ENCODE peak calls at places on chromosomes 3 and 15, in seven cellular contexts. S is ELR, E is hippocampal formation, K is NCI-H1105 treated with DMSO at 0.1 percent for 48 hours, P is putamen, W is occipital lobe, V is ureter. B is an unnamed sample.

GRCh38 chr3:52175416-52176187 is 21.4 kb upstream of the POC1A start:
- DNase-seq in V (no peak), W (no peak), E (no peak), P (no peak), S (no peak), K (no peak), B (no peak)

GRCh38 chr15:69755571-69756310 is 303.1 kb downstream of the RPLP1 start:
- DNase-seq in E (no peak), P (no peak), S (peak; percentile 29), V (no peak), W (no peak), K (no peak), B (no peak)

GRCh38 chr3:9762871-9763270 is 6.9 kb downstream of the CAMK1 start:
- DNase-seq in V (no peak), S (no peak), E (no peak), P (no peak), W (no peak), K (no peak), B (no peak)

GRCh38 chr3:132134611-132135010 is 99.8 kb upstream of the CPNE4 start:
- DNase-seq in E (no peak), P (no peak), K (no peak), S (peak; percentile 92), W (no peak), V (no peak), B (no peak)

GRCh38 chr3:134775831-134776230 is 19.2 kb upstream of the EPHB1 start:
- DNase-seq in E (no peak), P (no peak), V (peak; percentile 22), K (no peak), W (no peak), S (no peak), B (no peak)

GRCh38 chr15:65409284-65409631 is 13.5 kb downstream of the IGDCC4 start:
- DNase-seq in E (no peak), V (no peak), W (no peak), K (no peak), S (peak; percentile 97), P (no peak), B (no peak)

GRCh38 chr3:126057936-126058335 is 26.0 kb downstream of the SLC41A3 start:
- DNase-seq in P (no peak), K (no peak), W (no peak), V (no peak), E (no peak), S (no peak), B (no peak)

GRCh38 chr3:149575213-149575961 is 82.4 kb downstream of the WWTR1 start:
- DNase-seq in S (peak; percentile 95), E (no peak), P (no peak), W (no peak), K (no peak), V (no peak), B (no peak)

GRCh38 chr15:35460616-35461015 is 85.3 kb downstream of the DPH6 start:
- DNase-seq in E (no peak), V (no peak), S (no peak), W (no peak), P (no peak), K (no peak), B (no peak)

GRCh38 chr15:32688151-32688639 is 29.6 kb upstream of the GREM1 start:
- DNase-seq in S (peak; percentile 81), K (peak; percentile 1), V (no peak), E (no peak), W (no peak), P (no peak), B (no peak)

GRCh38 chr15:75577401-75578205 is 1.5 kb downstream of the PTPN9 start:
- DNase-seq in W (no peak), E (no peak), K (peak; percentile 15), V (no peak), P (peak; percentile 23), S (peak; percentile 43), B (peak; percentile 42)

GRCh38 chr3:153456831-153457545 is 295.0 kb downstream of the RAP2B start:
- DNase-seq in V (no peak), S (no peak), W (no peak), K (no peak), E (no peak), P (no peak), B (no peak)

GRCh38 chr15:40079456-40079855 is 29.2 kb downstream of the BMF start:
- DNase-seq in K (no peak), P (no peak), W (no peak), E (no peak), S (no peak), V (no peak), B (no peak)

GRCh38 chr3:100089802-100090668 is 24.3 kb downstream of the FILIP1L start:
- DNase-seq in W (no peak), E (no peak), P (peak; percentile 27), S (peak; percentile 86), K (no peak), V (no peak), B (no peak)

GRCh38 chr15:63504979-63505841 is 817 bp downstream of the USP3 start:
- DNase-seq in E (peak; percentile 54), W (peak; percentile 64), K (peak; percentile 70), P (peak; percentile 49), V (peak; percentile 76), S (peak; percentile 76), B (peak; percentile 74)

GRCh38 chr3:194305356-194306108 is 45.6 kb downstream of the CPN2 start:
- DNase-seq in S (no peak), K (no peak), V (no peak), E (no peak), W (no peak), P (no peak), B (no peak)

GRCh38 chr15:80526556-80527340 is 122.6 kb downstream of the ARNT2 start:
- DNase-seq in E (no peak), P (no peak), S (no peak), K (no peak), W (no peak), V (no peak), B (no peak)

GRCh38 chr3:53813876-53814275 is 32.3 kb downstream of the CHDH start:
- DNase-seq in P (no peak), V (no peak), S (no peak), E (no peak), K (no peak), W (no peak), B (no peak)

GRCh38 chr3:54857343-54857742 is 70.5 kb downstream of the LRTM1 start:
- DNase-seq in W (no peak), P (no peak), S (peak; percentile 28), K (no peak), E (no peak), V (no peak), B (no peak)

GRCh38 chr15:70503798-70504304 is 259.5 kb downstream of the UACA start:
- DNase-seq in V (no peak), S (no peak), K (no peak), E (no peak), P (no peak), W (no peak), B (no peak)

GRCh38 chr3:119428538-119428937 is 34.9 kb downstream of the TMEM39A start:
- DNase-seq in V (no peak), P (no peak), K (no peak), E (no peak), W (no peak), S (peak; percentile 26), B (no peak)

GRCh38 chr15:68383161-68384074 is 48.5 kb downstream of the ITGA11 start:
- DNase-seq in P (no peak), V (peak; percentile 40), S (peak; percentile 70), K (peak; percentile 20), W (no peak), E (no peak), B (peak; percentile 45)

GRCh38 chr15:80309769-80310384 is 57.9 kb upstream of the CTXND1 start:
- DNase-seq in S (peak; percentile 47), W (no peak), V (no peak), K (peak; percentile 5), P (no peak), E (no peak), B (peak; percentile 35)

GRCh38 chr15:78315686-78316085 is 16.3 kb upstream of the SKIC8 start:
- DNase-seq in P (no peak), E (no peak), S (peak; percentile 36), W (no peak), V (no peak), K (no peak), B (peak; percentile 40)

GRCh38 chr3:38516669-38517068 is 20.5 kb downstream of the EXOG start:
- DNase-seq in P (no peak), K (no peak), E (no peak), V (no peak), W (no peak), S (no peak), B (no peak)

GRCh38 chr3:30539772-30540171 is 66.6 kb upstream of the TGFBR2 start:
- DNase-seq in W (no peak), K (no peak), E (no peak), S (peak; percentile 90), P (no peak), V (no peak), B (no peak)

B was measured in pons.